ENCODE peak calls at places on chromosomes 4 and X, in nine cellular contexts. E is tibial artery, I is fibroblast of mammary gland, Y is lower lobe of right lung, J is brain microvascular endothelial cell, S is upper lobe of right lung, T is MCF 10A, A is breast epithelium, R is AG04450. H is an unnamed sample.
A peak's percentile ranks its signal among the peaks of the same experiment; 100 is the strongest.

GRCh38 chr4:6562931-6563901 is 11.8 kb upstream of the MAN2B2 start:
- DNase-seq in E (no peak), I (no peak), Y (no peak), J (no peak), S (no peak), T (no peak), A (no peak), R (no peak), H (no peak)

GRCh38 chr4:37717575-37717974 is 31.4 kb upstream of the RELL1 start:
- DNase-seq in E (no peak), I (peak; percentile 93), Y (no peak), J (peak; percentile 45), S (no peak), T (peak; percentile 51), A (no peak), R (peak; percentile 64), H (no peak)

GRCh38 chr4:35151816-35152572 is 1092.3 kb downstream of the ARAP2 start:
- DNase-seq in E (no peak), I (no peak), Y (no peak), J (no peak), S (no peak), T (peak; percentile 12), A (no peak), R (no peak), H (no peak)

GRCh38 chr4:145609494-145610427 is 9.4 kb upstream of the MMAA start:
- DNase-seq in E (peak; percentile 64), I (peak; percentile 77), Y (no peak), J (peak; percentile 82), S (no peak), T (peak; percentile 83), A (peak; percentile 63), R (no peak), H (peak; percentile 26)

GRCh38 chr4:124748965-124749364 is 36.4 kb upstream of the ANKRD50 start:
- DNase-seq in E (no peak), I (no peak), Y (no peak), J (no peak), S (no peak), T (no peak), A (no peak), R (no peak), H (no peak)

GRCh38 chr4:153758136-153758535 is 1.7 kb downstream of the RNF175 start:
- DNase-seq in E (no peak), I (no peak), Y (no peak), J (no peak), S (no peak), T (no peak), A (no peak), R (no peak), H (no peak)

GRCh38 chr4:135552131-135552530 is 1350.5 kb upstream of the PABPC4L start:
- DNase-seq in E (no peak), I (no peak), Y (no peak), J (no peak), S (no peak), T (peak; percentile 51), A (no peak), R (no peak), H (no peak)

GRCh38 chrX:46587753-46588171 is 14.2 kb downstream of the CHST7 start:
- DNase-seq in E (no peak), I (no peak), Y (no peak), J (no peak), S (no peak), T (peak; percentile 23), A (no peak), R (no peak), H (no peak)

GRCh38 chrX:141467442-141467841 is 117.1 kb downstream of the SPANXA1 start:
- DNase-seq in E (no peak), I (peak; percentile 6), Y (no peak), J (no peak), S (no peak), T (peak; percentile 9), A (no peak), R (no peak), H (no peak)
- TF ChIP-seq CTCF in E (no peak), I (peak; percentile 14), Y (no peak), J (peak; percentile 22), S (no peak), T (no peak), A (no peak), R (peak; percentile 20), H (no peak)

GRCh38 chrX:112512509-112512908 is 167.2 kb downstream of the LHFPL1 start:
- DNase-seq in E (no peak), I (no peak), Y (no peak), J (no peak), S (no peak), T (peak; percentile 11), A (no peak), R (no peak), H (no peak)

GRCh38 chrX:112513154-112513553 is 166.6 kb downstream of the LHFPL1 start:
- DNase-seq in E (no peak), I (no peak), Y (no peak), J (no peak), S (no peak), T (peak; percentile 59), A (peak; percentile 19), R (peak; percentile 3), H (no peak)

DNA sequence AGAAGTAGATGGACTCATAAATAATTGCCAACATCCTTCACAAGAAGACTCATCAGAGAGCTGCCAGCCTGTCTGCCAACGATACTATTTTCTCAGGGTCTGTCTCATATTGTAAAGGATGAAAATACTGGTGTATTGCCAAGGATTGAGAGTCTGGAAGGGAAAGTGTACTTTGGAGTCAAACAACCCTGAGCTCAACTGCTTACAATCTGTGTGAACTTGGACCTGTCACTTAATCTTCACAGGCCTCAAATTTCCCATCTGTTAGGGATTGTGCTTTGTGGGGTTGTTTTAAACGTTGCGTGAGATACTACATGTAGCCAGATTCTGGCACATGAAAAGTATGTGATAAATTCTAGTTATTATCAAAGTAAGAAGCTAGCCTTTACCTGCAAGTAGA is 169.1 kb downstream of the LHFPL1 start:
- DNase-seq in E (no peak), I (no peak), Y (no peak), J (no peak), S (no peak), T (no peak), A (no peak), R (no peak), H (no peak)
- TF ChIP-seq CTCF in E (no peak), I (no peak), Y (no peak), J (no peak), S (no peak), T (no peak), A (no peak), R (no peak), H (no peak)

DNA sequence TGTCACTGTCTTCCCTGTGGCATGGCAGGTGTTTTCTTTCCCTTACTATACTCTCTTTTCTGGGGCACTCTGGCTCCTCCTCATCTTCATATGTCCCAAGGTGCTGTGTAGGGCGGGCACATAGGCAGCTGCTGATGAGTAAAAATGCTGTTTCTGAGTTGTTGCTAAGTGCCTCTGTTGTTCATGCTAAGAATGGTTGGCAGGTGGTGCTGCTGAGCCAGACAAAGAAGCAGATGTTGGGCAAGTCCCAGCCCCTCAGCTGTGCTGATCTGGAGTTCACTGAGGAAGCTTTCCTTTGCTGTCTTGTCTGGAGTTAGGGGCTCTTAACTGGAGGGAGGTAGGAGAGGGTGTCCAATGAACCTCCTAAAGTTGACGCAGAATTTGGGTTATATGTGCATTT is 40.6 kb downstream of the HADH start:
- DNase-seq in E (no peak), I (peak; percentile 78), Y (no peak), J (peak; percentile 78), S (no peak), T (peak; percentile 51), A (no peak), R (peak; percentile 24), H (no peak)
- TF ChIP-seq CTCF in E (no peak), I (peak; percentile 56), Y (peak; percentile 35), J (peak; percentile 78), S (peak; percentile 34), T (peak; percentile 32), A (no peak), R (peak; percentile 64), H (no peak)

DNA sequence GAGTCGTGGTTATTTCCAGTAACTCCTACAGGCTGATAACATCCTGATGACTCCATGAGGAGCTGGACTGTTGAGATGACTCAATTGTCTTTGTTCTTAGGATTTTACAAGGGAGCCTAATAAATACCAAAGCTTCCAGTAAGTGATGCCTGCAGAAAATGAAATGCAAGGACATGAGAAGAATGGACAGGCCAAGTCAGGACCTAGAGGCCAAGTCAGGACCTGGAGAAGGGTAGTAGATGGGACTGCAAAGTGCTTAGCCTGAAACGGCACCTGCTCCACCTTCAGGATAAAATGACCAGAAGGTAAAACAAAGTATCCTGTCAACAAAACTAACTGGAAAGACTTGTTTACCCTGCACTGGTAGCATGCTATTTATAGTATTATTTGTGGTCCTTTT is 6.4 kb upstream of the SLC10A6 start:
- DNase-seq in E (no peak), I (peak; percentile 63), Y (no peak), J (peak; percentile 44), S (no peak), T (peak; percentile 28), A (no peak), R (peak; percentile 29), H (no peak)
- TF ChIP-seq CTCF in E (no peak), I (no peak), Y (no peak), J (no peak), S (no peak), T (no peak), A (no peak), R (no peak), H (no peak)

DNA sequence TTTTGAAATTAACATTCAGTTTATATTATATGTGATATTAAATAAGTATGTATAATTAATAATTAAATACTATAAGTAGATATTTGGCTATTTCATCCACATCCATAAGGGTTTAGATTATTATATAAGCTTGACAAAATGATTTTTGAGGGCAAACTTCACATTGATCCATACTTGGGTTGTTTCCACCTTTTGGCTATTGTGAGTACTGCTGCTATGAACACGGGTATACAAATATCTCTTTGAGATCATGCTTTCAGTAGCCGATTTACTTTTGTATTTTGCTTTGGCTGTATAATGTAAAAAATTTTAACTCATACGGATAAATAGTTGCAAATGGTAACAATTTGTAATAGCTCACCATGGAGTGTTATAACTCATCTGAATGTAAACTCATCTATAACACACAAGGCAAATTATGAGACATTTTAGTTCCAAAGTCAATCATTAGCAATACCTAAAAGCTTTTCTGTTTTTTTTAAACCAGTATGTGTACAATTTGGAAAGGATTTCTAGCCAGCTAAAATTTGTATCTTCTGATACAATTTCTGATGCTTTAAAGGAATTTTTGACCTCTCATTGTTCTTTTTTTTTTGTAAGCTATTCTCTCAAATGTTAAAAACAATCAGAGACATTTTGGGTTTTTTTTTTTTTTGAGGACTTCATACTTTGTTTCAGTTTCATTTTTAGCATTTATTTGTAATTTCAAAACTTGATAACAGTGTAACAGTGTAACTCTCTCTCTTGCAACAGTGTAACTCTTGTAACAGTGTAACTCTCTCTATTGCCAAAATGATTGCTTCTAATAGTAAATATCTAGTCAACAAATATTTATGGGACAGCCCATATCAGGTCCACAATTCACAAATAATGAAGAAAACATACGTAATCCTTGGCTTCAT is 51.8 kb upstream of the ARX start:
- DNase-seq in E (no peak), I (no peak), Y (no peak), J (no peak), S (no peak), T (no peak), A (no peak), R (no peak), H (no peak)
- TF ChIP-seq CTCF in E (no peak), I (no peak), Y (no peak), J (no peak), S (no peak), T (no peak), A (no peak), R (no peak), H (no peak)

GRCh38 chrX:38260231-38260630 is 39.6 kb upstream of the SRPX start:
- DNase-seq in E (no peak), I (peak; percentile 40), Y (no peak), J (peak; percentile 14), S (no peak), T (peak; percentile 56), A (no peak), R (no peak), H (no peak)
- TF ChIP-seq CTCF in E (no peak), I (peak; percentile 49), Y (peak; percentile 22), J (peak; percentile 72), S (peak; percentile 29), T (peak; percentile 43), A (no peak), R (peak; percentile 45), H (no peak)

GRCh38 chr4:18020671-18021469 is 685 bp downstream of the LCORL start:
- DNase-seq in E (peak; percentile 64), I (peak; percentile 87), Y (peak; percentile 80), J (peak; percentile 77), S (peak; percentile 80), T (peak; percentile 71), A (peak; percentile 44), R (peak; percentile 50), H (no peak)
- TF ChIP-seq CTCF in E (no peak), I (no peak), Y (no peak), J (no peak), S (no peak), T (no peak), A (no peak), R (no peak), H (no peak)